ENCODE peak calls at places on chromosome 2, in four cellular contexts. A, L, H and P are unnamed samples.

GRCh38 chr2:238418999-238419546 is 7.7 kb upstream of the ASB1 start:
- DNase-seq in L (no peak), H (no peak), A (no peak), P (no peak)

GRCh38 chr2:191049728-191050639 is 36.0 kb upstream of the STAT1 start:
- DNase-seq in A (peak), L (no peak), H (peak), P (no peak)

GRCh38 chr2:4718777-4719176 is 973.4 kb upstream of the SOX11 start:
- DNase-seq in H (no peak), A (no peak), L (no peak), P (no peak)

GRCh38 chr2:190846746-190847145 is 33.9 kb upstream of the GLS start:
- DNase-seq in A (peak), L (no peak), H (no peak), P (no peak)

GRCh38 chr2:241900251-241901017 is 30.9 kb downstream of the RTP5 start:
- DNase-seq in A (no peak), H (no peak), L (no peak), P (no peak)

GRCh38 chr2:21486445-21486844 is 362.7 kb downstream of the TDRD15 start:
- DNase-seq in H (no peak), A (no peak), L (no peak), P (no peak)

GRCh38 chr2:57542081-57542480 is 504.5 kb upstream of the VRK2 start:
- DNase-seq in L (no peak), A (no peak), H (no peak), P (no peak)

GRCh38 chr2:196200557-196200956 is 29.2 kb upstream of the STK17B start:
- DNase-seq in L (no peak), H (peak), A (no peak), P (no peak)

GRCh38 chr2:64259301-64259700 is 115.1 kb upstream of the PELI1 start:
- DNase-seq in L (no peak), H (no peak), A (no peak), P (peak)

GRCh38 chr2:47179325-47179724 is 24.2 kb upstream of the STPG4 start:
- DNase-seq in H (no peak), A (no peak), L (no peak), P (no peak)
- TF ChIP-seq CHD2 in H (no peak), A (no peak), L (no peak), P (no peak)

GRCh38 chr2:28665041-28665704 is 86.5 kb upstream of the PPP1CB start:
- DNase-seq in L (no peak), A (no peak), H (no peak), P (peak)

GRCh38 chr2:28663359-28663758 is 88.3 kb upstream of the PPP1CB start:
- DNase-seq in H (no peak), L (no peak), A (peak), P (no peak)

GRCh38 chr2:28662468-28663095 is 89.0 kb upstream of the PPP1CB start:
- DNase-seq in L (no peak), A (no peak), H (no peak), P (no peak)

GRCh38 chr2:28662044-28662443 is 89.6 kb upstream of the PPP1CB start:
- DNase-seq in L (no peak), H (no peak), A (no peak), P (no peak)

GRCh38 chr2:28664120-28664842 is 87.3 kb upstream of the PPP1CB start:
- DNase-seq in H (no peak), A (peak), L (no peak), P (peak)
- TF ChIP-seq FOXM1 in H (no peak), A (no peak), L (no peak), P (no peak)

GRCh38 chr2:45612265-45612664 is 1.2 kb upstream of the SRBD1 start:
- DNase-seq in A (no peak), H (no peak), L (no peak), P (no peak)
- TF ChIP-seq TAF1 in A (no peak), H (no peak), L (no peak), P (no peak)

DNA sequence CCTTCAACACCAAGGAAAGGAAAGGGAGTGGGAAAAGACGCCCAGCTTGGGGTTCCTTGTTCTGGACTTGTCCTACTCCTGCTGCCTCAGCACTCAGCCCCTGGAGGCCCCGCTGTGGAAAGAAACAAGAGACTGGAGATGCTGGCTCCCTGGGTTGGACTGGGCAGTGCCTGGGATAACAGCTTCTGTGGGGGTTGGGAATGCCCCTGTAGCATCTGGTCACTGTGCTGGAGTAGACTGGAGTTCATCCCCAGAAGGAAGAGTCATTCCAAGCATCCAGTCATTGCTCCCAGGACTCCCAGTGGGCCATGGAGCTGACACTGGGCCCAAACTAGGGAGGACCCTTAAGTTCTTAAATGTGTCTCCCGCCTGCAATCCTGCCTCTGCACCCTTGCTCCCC is 129.3 kb upstream of the HAAO start:
- DNase-seq in H (no peak), L (no peak), A (no peak), P (no peak)
- TF ChIP-seq CHD2 in H (no peak), L (no peak), A (no peak), P (no peak)

DNA sequence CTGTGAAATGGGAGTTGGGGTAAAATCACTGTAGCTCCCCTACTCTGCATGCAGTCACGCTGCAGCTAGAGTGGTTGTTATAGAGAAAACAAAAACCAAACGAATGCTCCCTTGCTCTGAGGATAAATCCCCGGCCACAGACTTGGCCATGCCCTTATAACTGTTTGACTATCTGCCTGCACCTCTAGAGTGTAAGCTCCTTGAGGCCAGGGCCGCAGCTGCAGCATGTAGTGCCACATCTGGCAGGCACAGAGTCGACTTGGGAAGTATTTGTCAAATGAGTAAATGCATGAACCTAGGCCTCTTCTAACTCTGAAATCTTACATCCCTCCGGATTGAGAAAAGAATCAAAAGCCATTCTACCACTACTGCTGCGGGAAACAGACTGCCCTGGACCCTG is 35.9 kb downstream of the KCNIP3 start:
- DNase-seq in L (no peak), A (no peak), H (no peak), P (no peak)
- TF ChIP-seq FOXM1 in L (no peak), A (no peak), H (no peak), P (no peak)